ENCODE peak calls at places on chromosome 13, in six cellular contexts. R is HEK293T, W is lower lobe of right lung, B is germinal center, L is astrocyte of the hippocampus, I is DMS79. A is an unnamed sample.

GRCh38 chr13:97212540-97213146 is 9.5 kb upstream of the MBNL2 start:
- DNase-seq in I (no peak), W (no peak), B (no peak), R (peak), L (peak), A (no peak)

GRCh38 chr13:97934590-97934989 is 18.9 kb upstream of the IPO5 start:
- DNase-seq in I (no peak), B (no peak), L (peak), W (no peak), R (no peak), A (no peak)

GRCh38 chr13:45506811-45507210 is 42.1 kb downstream of the COG3 start:
- DNase-seq in L (no peak), R (no peak), B (no peak), I (no peak), W (no peak), A (no peak)

GRCh38 chr13:25354377-25354776 is 17.4 kb upstream of the ATP8A2 start:
- DNase-seq in I (no peak), R (no peak), W (no peak), B (no peak), L (no peak), A (no peak)

GRCh38 chr13:87677334-87678234 is 6.4 kb downstream of the SLITRK5 start:
- DNase-seq in W (peak), I (no peak), L (peak), B (no peak), R (peak), A (no peak)

GRCh38 chr13:84645196-84646071 is 763.2 kb upstream of the SLITRK1 start:
- DNase-seq in L (peak), B (no peak), W (no peak), R (no peak), I (no peak), A (no peak)

GRCh38 chr13:26961890-26962615 is 201.5 kb upstream of the GPR12 start:
- DNase-seq in I (no peak), B (no peak), R (no peak), L (no peak), W (peak), A (no peak)

GRCh38 chr13:41054212-41054877 is 7.0 kb upstream of the WBP4 start:
- DNase-seq in B (peak), I (no peak), L (peak), W (no peak), R (peak), A (no peak)

GRCh38 chr13:52830946-52831345 is 17.5 kb downstream of the PCDH8 start:
- DNase-seq in W (no peak), L (peak), I (no peak), B (no peak), R (no peak), A (no peak)

GRCh38 chr13:82501804-82502203 is 1380.5 kb downstream of the SLITRK1 start:
- DNase-seq in B (no peak), W (no peak), R (no peak), L (no peak), I (no peak), A (no peak)

GRCh38 chr13:102555914-102556553 is 40.8 kb upstream of the TPP2 start:
- DNase-seq in I (peak), B (peak), W (no peak), R (peak), L (peak), A (no peak)

A was measured in stimulated activated effector memory CD8-positive, alpha-beta T cell treated with anti-CD3 and anti-CD28 coated beads, Interleukin-12 subunit alpha, Interleukin-12 subunit beta, amount 100 ng/mL, for 72 hours.